ENCODE peak calls at places on chromosomes 16 and 17, in seven cellular contexts. B, F, I, K, X, W and V are unnamed samples.
A peak's percentile ranks its signal among the peaks of the same experiment; 100 is the strongest.

GRCh38 chr17:17513626-17514025 is 17.4 kb upstream of the RASD1 start:
- DNase-seq in B (no peak), F (no peak), I (no peak), K (no peak), X (no peak), W (no peak), V (no peak)

GRCh38 chr17:6323626-6324356 is 111.1 kb downstream of the AIPL1 start:
- DNase-seq in B (peak; percentile 17), F (no peak), I (no peak), K (peak; percentile 24), X (no peak), W (no peak), V (no peak)

GRCh38 chr17:39461911-39462641 is 790 bp downstream of the CDK12 start:
- DNase-seq in B (peak; percentile 25), F (peak; percentile 1), I (no peak), K (peak; percentile 53), X (peak; percentile 48), W (no peak), V (peak; percentile 75)

GRCh38 chr17:6654816-6655731 is 3.5 kb downstream of the C17orf100 start:
- DNase-seq in B (peak; percentile 12), F (no peak), I (no peak), K (no peak), X (peak; percentile 6), W (peak; percentile 28), V (no peak)

GRCh38 chr17:82270651-82271050 is 2.8 kb downstream of the CSNK1D start:
- DNase-seq in B (no peak), F (no peak), I (no peak), K (no peak), X (no peak), W (no peak), V (no peak)

GRCh38 chr17:67682196-67682595 is 35.5 kb upstream of the NOL11 start:
- DNase-seq in B (no peak), F (no peak), I (no peak), K (no peak), X (no peak), W (no peak), V (no peak)

GRCh38 chr16:47732122-47732805 is 271.1 kb downstream of the PHKB start:
- DNase-seq in B (no peak), F (no peak), I (no peak), K (peak; percentile 86), X (peak; percentile 99), W (no peak), V (no peak)

GRCh38 chr16:69366431-69366830 is 14.8 kb upstream of the TMED6 start:
- DNase-seq in B (no peak), F (no peak), I (no peak), K (no peak), X (no peak), W (no peak), V (no peak)